ENCODE peak calls at places on chromosomes 6 and 20, in ten cellular contexts. K, J, U, W, B, C, I, L, H and A are unnamed samples.

GRCh38 chr6:148747145-148747492 is 289 bp downstream of the UST start:
- DNase-seq in K (no peak), J (peak; percentile 84), U (no peak), W (peak; percentile 31), B (peak; percentile 60), C (peak; percentile 23), I (peak; percentile 64), L (peak; percentile 42), H (no peak), A (peak; percentile 66)

GRCh38 chr6:69581576-69581975 is 215.2 kb downstream of the LMBRD1 start:
- DNase-seq in K (no peak), J (no peak), U (no peak), W (no peak), B (no peak), C (no peak), I (no peak), L (no peak), H (no peak), A (no peak)

GRCh38 chr6:165052561-165053500 is 256.6 kb downstream of the C6orf118 start:
- DNase-seq in K (no peak), J (no peak), U (no peak), W (no peak), B (no peak), C (no peak), I (no peak), L (no peak), H (no peak), A (no peak)

GRCh38 chr6:13338038-13338437 is 9.7 kb upstream of the TBC1D7 start:
- DNase-seq in K (no peak), J (no peak), U (no peak), W (no peak), B (no peak), C (no peak), I (no peak), L (no peak), H (no peak), A (no peak)

GRCh38 chr6:139778688-139779087 is 404.2 kb upstream of the CITED2 start:
- DNase-seq in K (no peak), J (no peak), U (peak; percentile 24), W (no peak), B (no peak), C (no peak), I (no peak), L (peak; percentile 60), H (no peak), A (no peak)

GRCh38 chr6:90123796-90124195 is 172.8 kb downstream of the BACH2 start:
- DNase-seq in K (no peak), J (no peak), U (no peak), W (no peak), B (no peak), C (no peak), I (no peak), L (peak; percentile 64), H (no peak), A (no peak)

GRCh38 chr6:159181914-159182313 is 12.7 kb downstream of the FNDC1 start:
- DNase-seq in K (no peak), J (no peak), U (no peak), W (no peak), B (no peak), C (no peak), I (no peak), L (no peak), H (peak; percentile 8), A (no peak)

GRCh38 chr20:36461600-36462439 is 79.5 kb upstream of the MYL9 start:
- DNase-seq in K (no peak), J (peak; percentile 87), U (peak; percentile 39), W (peak; percentile 53), B (peak; percentile 64), C (peak; percentile 57), I (peak; percentile 79), L (peak; percentile 42), H (peak; percentile 38), A (peak; percentile 86)

GRCh38 chr20:60453847-60454246 is 495.6 kb downstream of the CDH26 start:
- DNase-seq in K (no peak), J (no peak), U (no peak), W (no peak), B (no peak), C (no peak), I (no peak), L (no peak), H (no peak), A (no peak)

GRCh38 chr6:164396071-164397047 is 913.0 kb downstream of the C6orf118 start:
- DNase-seq in K (peak; percentile 63), J (no peak), U (no peak), W (no peak), B (no peak), C (no peak), I (no peak), L (no peak), H (no peak), A (no peak)

GRCh38 chr6:106087548-106088325 is 1.6 kb downstream of the PRDM1 start:
- DNase-seq in K (peak; percentile 21), J (no peak), U (no peak), W (no peak), B (peak; percentile 35), C (no peak), I (no peak), L (peak; percentile 87), H (no peak), A (no peak)

GRCh38 chr20:45935416-45936046 is 1.0 kb downstream of the PCIF1 start:
- DNase-seq in K (no peak), J (no peak), U (no peak), W (no peak), B (no peak), C (no peak), I (no peak), L (peak; percentile 43), H (no peak), A (no peak)

GRCh38 chr6:154245542-154245941 is 111.1 kb downstream of the IPCEF1 start:
- DNase-seq in K (no peak), J (no peak), U (no peak), W (no peak), B (no peak), C (no peak), I (no peak), L (no peak), H (no peak), A (no peak)

GRCh38 chr20:47271216-47271615 is 85.3 kb downstream of the ZMYND8 start:
- DNase-seq in K (no peak), J (no peak), U (no peak), W (no peak), B (no peak), C (no peak), I (no peak), L (no peak), H (no peak), A (no peak)
- H3K36me3 ChIP-seq in K (peaks cover 5% of the 10 kb centered on the region), J (peaks cover 26% of the 10 kb centered on the region), U (peaks cover 5% of the 10 kb centered on the region), W (no peaks in the 10 kb centered on the region), B (no peaks in the 10 kb centered on the region), C (no peaks in the 10 kb centered on the region), I (peaks cover 38% of the 10 kb centered on the region), L (peaks cover 19% of the 10 kb centered on the region), H (peaks cover 28% of the 10 kb centered on the region), A (peaks cover 85% of the 10 kb centered on the region)

GRCh38 chr20:10510216-10510615 is 75.1 kb downstream of the SLX4IP start:
- DNase-seq in K (no peak), J (no peak), U (no peak), W (no peak), B (no peak), C (no peak), I (no peak), L (no peak), H (no peak), A (no peak)

GRCh38 chr20:10513091-10513490 is 78.0 kb downstream of the SLX4IP start:
- DNase-seq in K (no peak), J (no peak), U (no peak), W (no peak), B (no peak), C (no peak), I (no peak), L (no peak), H (no peak), A (no peak)

GRCh38 chr20:10511166-10511506 is 76.0 kb downstream of the SLX4IP start:
- DNase-seq in K (no peak), J (no peak), U (no peak), W (no peak), B (no peak), C (no peak), I (no peak), L (no peak), H (no peak), A (no peak)

GRCh38 chr20:10509411-10509810 is 74.3 kb downstream of the SLX4IP start:
- DNase-seq in K (no peak), J (no peak), U (no peak), W (no peak), B (no peak), C (no peak), I (no peak), L (no peak), H (no peak), A (no peak)

GRCh38 chr20:10511507-10512231 is 76.6 kb downstream of the SLX4IP start:
- DNase-seq in K (peak; percentile 90), J (peak; percentile 89), U (peak; percentile 75), W (peak; percentile 77), B (peak; percentile 70), C (peak; percentile 85), I (peak; percentile 82), L (peak; percentile 99), H (peak; percentile 40), A (peak; percentile 84)
- H3K4me1 ChIP-seq in K (peaks cover 12% of the 10 kb centered on the region), J (peaks cover 66% of the 10 kb centered on the region), U (no peaks in the 10 kb centered on the region), W (peaks cover 17% of the 10 kb centered on the region), B (peaks cover 15% of the 10 kb centered on the region), C (peaks cover 28% of the 10 kb centered on the region), I (peaks cover 37% of the 10 kb centered on the region), L (peaks cover 22% of the 10 kb centered on the region), H (peaks cover 15% of the 10 kb centered on the region), A (peaks cover 34% of the 10 kb centered on the region)

DNA sequence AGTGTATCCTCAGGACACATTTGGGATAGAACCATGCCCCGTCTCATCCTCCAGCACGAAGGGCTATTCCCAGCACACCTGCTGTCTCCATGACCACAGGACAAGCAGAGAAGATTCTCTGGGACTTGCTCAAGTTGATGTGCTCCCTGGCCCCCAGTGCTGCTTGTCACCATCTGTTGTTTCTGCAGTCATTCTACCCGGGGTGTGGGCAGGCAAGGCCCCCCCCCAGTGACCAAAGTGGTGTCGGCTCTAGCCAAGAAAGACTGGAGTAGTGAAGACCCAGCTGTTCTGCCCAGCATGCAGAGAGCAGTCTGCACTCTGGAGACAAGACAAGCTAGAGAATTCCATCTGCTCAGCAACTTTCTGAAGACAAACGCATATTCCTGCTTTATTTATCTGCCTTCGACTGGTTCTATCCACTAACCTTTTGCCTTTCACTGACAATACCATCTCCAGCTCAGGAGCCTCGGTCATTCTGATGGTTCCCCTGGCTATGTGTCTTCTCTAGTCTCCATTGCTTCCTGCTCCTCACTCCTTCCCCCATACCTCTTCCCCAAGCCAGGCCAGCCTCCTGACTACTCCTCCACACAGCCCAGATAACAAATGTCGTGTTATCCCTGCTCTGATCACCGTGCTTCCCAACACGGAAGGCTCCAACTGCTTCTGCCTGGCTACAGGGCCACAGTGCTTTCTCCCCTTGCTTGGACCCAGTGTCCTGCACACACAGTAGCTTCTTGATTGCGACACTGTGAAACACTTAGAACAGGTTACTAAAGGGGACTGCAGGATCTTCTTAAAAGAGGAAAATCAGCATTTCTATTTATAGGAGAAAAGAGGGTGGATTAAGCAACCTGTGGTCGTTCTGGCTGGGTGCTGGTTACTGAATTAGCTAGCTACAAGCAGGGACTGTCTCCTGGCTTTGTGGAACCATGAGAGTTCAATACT is 86.7 kb upstream of the EMILIN3 start:
- DNase-seq in K (no peak), J (no peak), U (no peak), W (no peak), B (no peak), C (no peak), I (no peak), L (no peak), H (no peak), A (peak; percentile 71)
- H3K36me3 ChIP-seq in K (peaks cover 6% of the 10 kb centered on the region), J (peaks cover 82% of the 10 kb centered on the region), U (peaks cover 8% of the 10 kb centered on the region), W (no peaks in the 10 kb centered on the region), B (peaks cover 3% of the 10 kb centered on the region), C (no peaks in the 10 kb centered on the region), I (peaks cover 68% of the 10 kb centered on the region), L (peaks cover 56% of the 10 kb centered on the region), H (peaks cover 74% of the 10 kb centered on the region), A (peaks cover 70% of the 10 kb centered on the region)

GRCh38 chr6:169292340-169293124 is 38.9 kb upstream of the THBS2 start:
- DNase-seq in K (no peak), J (peak; percentile 86), U (no peak), W (no peak), B (no peak), C (peak; percentile 37), I (peak; percentile 52), L (peak; percentile 97), H (no peak), A (peak; percentile 72)
- H3K4me1 ChIP-seq in K (no peaks in the 10 kb centered on the region), J (peaks cover 45% of the 10 kb centered on the region), U (no peaks in the 10 kb centered on the region), W (no peaks in the 10 kb centered on the region), B (no peaks in the 10 kb centered on the region), C (no peaks in the 10 kb centered on the region), I (no peaks in the 10 kb centered on the region), L (peaks cover 14% of the 10 kb centered on the region), H (no peaks in the 10 kb centered on the region), A (peaks cover 49% of the 10 kb centered on the region)